ENCODE peak calls at places on chromosomes 3 and 15, in eight cellular contexts. X is OCI-LY7, W is GM23338, C is hepatocyte, T is neural progenitor cell, R is MM.1S, M is GM23248, E is HCT116. F is an unnamed sample.

GRCh38 chr3:189664311-189664710 is 33.1 kb downstream of the TP63 start:
- DNase-seq in X (no peak), W (no peak), C (peak), T (no peak), R (no peak), M (peak), E (no peak), F (peak)

GRCh38 chr15:22808240-22808639 is 21.8 kb downstream of the NIPA1 start:
- DNase-seq in X (no peak), W (no peak), C (no peak), T (no peak), R (no peak), M (no peak), E (no peak), F (no peak)

GRCh38 chr3:150049317-150049716 is 78.6 kb upstream of the PFN2 start:
- DNase-seq in X (no peak), W (no peak), C (no peak), T (no peak), R (no peak), M (no peak), E (no peak), F (peak)

GRCh38 chr15:67189326-67190051 is 65.0 kb downstream of the AAGAB start:
- DNase-seq in X (no peak), W (no peak), C (no peak), T (no peak), R (no peak), M (peak), E (no peak), F (no peak)

GRCh38 chr15:88898736-88899135 is 3.4 kb upstream of the HAPLN3 start:
- DNase-seq in X (no peak), W (peak), C (no peak), T (no peak), R (no peak), M (no peak), E (no peak), F (no peak)

GRCh38 chr3:147989344-147989743 is 580.2 kb downstream of the ZIC1 start:
- DNase-seq in X (no peak), W (no peak), C (no peak), T (no peak), R (no peak), M (no peak), E (no peak), F (no peak)

GRCh38 chr3:152232679-152233078 is 36.0 kb upstream of the MBNL1 start:
- DNase-seq in X (no peak), W (no peak), C (no peak), T (no peak), R (no peak), M (no peak), E (no peak), F (no peak)

GRCh38 chr15:28947241-28947674 is 61.5 kb downstream of the APBA2 start:
- DNase-seq in X (no peak), W (no peak), C (no peak), T (no peak), R (no peak), M (no peak), E (no peak), F (no peak)

GRCh38 chr3:183817111-183817510 is 8.3 kb downstream of the MAP6D1 start:
- DNase-seq in X (no peak), W (no peak), C (no peak), T (no peak), R (no peak), M (no peak), E (no peak), F (no peak)

GRCh38 chr3:187027531-187027936 is 97.2 kb downstream of the ST6GAL1 start:
- DNase-seq in X (peak), W (no peak), C (no peak), T (no peak), R (no peak), M (no peak), E (no peak), F (no peak)

GRCh38 chr15:95853350-95853749 is 477.1 kb upstream of the NR2F2 start:
- DNase-seq in X (no peak), W (no peak), C (no peak), T (no peak), R (no peak), M (peak), E (no peak), F (peak)

GRCh38 chr3:78974181-78974770 is 793.5 kb downstream of the ROBO1 start:
- DNase-seq in X (no peak), W (no peak), C (no peak), T (no peak), R (no peak), M (peak), E (no peak), F (no peak)
- H3K4me3 ChIP-seq in X (no peak), W (no peak), C (no peak), T (no peak), R (no peak), M (peak), E (no peak), F (no peak)

GRCh38 chr3:23991236-23992050 is 46.4 kb downstream of the NR1D2 start:
- DNase-seq in X (no peak), W (no peak), C (peak), T (peak), R (no peak), M (peak), E (no peak), F (no peak)
- TF ChIP-seq EZH2phosphoT487 in X (no peak), W (no peak), C (no peak), T (no peak), R (no peak), M (no peak), E (no peak), F (no peak)

GRCh38 chr15:85672338-85673097 is 122.2 kb downstream of the KLHL25 start:
- DNase-seq in X (no peak), W (no peak), C (no peak), T (no peak), R (no peak), M (peak), E (no peak), F (peak)
- H3K4me2 ChIP-seq in X (no peak), W (no peak), C (no peak), T (no peak), R (no peak), M (peak), E (no peak), F (no peak)

GRCh38 chr15:52294881-52295420 is 653 bp downstream of the MYO5C start:
- DNase-seq in X (no peak), W (peak), C (peak), T (peak), R (peak), M (peak), E (no peak), F (peak)
- H3K4me3 ChIP-seq in X (no peak), W (peak), C (peak), T (peak), R (peak), M (peak), E (peak), F (peak)

GRCh38 chr3:140186421-140186920 is 251.5 kb downstream of the CLSTN2 start:
- DNase-seq in X (no peak), W (no peak), C (peak), T (no peak), R (no peak), M (peak), E (no peak), F (no peak)
- TF ChIP-seq EZH2phosphoT487 in X (no peak), W (no peak), C (no peak), T (no peak), R (no peak), M (no peak), E (no peak), F (no peak)